ENCODE peak calls at places on chromosomes 12 and 14, in five cellular contexts. G is HT-29; B is EL; Z is NCI-H2081; W is activated CD8-positive, alpha-beta memory T cell treated with anti-CD3 and anti-CD28 coated beads, Interleukin-2, amount 10 ng/mL, durations not matched to agents 7 days and 5 days. M is an unnamed sample.

GRCh38 chr12:34126239-34126641 is 103.9 kb downstream of the ALG10 start:
- DNase-seq in G (no peak), B (peak; percentile 1), Z (no peak), W (no peak), M (no peak)

GRCh38 chr12:120847392-120848157 is 56.6 kb downstream of the SPPL3 start:
- DNase-seq in G (no peak), B (peak; percentile 38), Z (no peak), W (no peak), M (peak; percentile 76)

GRCh38 chr12:79929065-79929464 is 5.8 kb downstream of the PPP1R12A start:
- DNase-seq in G (no peak), B (no peak), Z (no peak), W (peak; percentile 41), M (peak; percentile 12)

GRCh38 chr14:89748004-89748403 is 206.5 kb downstream of the EFCAB11 start:
- DNase-seq in G (no peak), B (peak; percentile 23), Z (no peak), W (no peak), M (no peak)

GRCh38 chr14:72926292-72927028 is at the start of gene DCAF4:
- DNase-seq in G (peak; percentile 93), B (peak; percentile 99), Z (peak; percentile 99), W (peak; percentile 99), M (peak; percentile 98)

GRCh38 chr12:32444895-32445294 is 45.5 kb downstream of the FGD4 start:
- DNase-seq in G (peak; percentile 98), B (peak; percentile 86), Z (peak; percentile 41), W (no peak), M (no peak)

GRCh38 chr12:28172434-28173030 is 17.7 kb upstream of the CCDC91 start:
- DNase-seq in G (peak; percentile 75), B (peak; percentile 61), Z (peak; percentile 57), W (no peak), M (peak; percentile 54)

GRCh38 chr12:15977999-15978398 is 66.9 kb downstream of the DERA start:
- DNase-seq in G (no peak), B (no peak), Z (no peak), W (no peak), M (no peak)

GRCh38 chr12:90854136-90854689 is 100.8 kb downstream of the CCER1 start:
- DNase-seq in G (peak; percentile 75), B (peak; percentile 46), Z (peak; percentile 64), W (no peak), M (peak; percentile 64)

GRCh38 chr12:1515428-1515827 is 79.0 kb downstream of the FBXL14 start:
- DNase-seq in G (no peak), B (no peak), Z (no peak), W (no peak), M (no peak)

GRCh38 chr12:122646568-122647220 is 56.5 kb downstream of the HCAR2 start:
- DNase-seq in G (no peak), B (peak; percentile 89), Z (no peak), W (peak; percentile 77), M (peak; percentile 99)

GRCh38 chr12:49567611-49568441 is at the start of gene MCRS1:
- DNase-seq in G (peak; percentile 94), B (peak; percentile 92), Z (peak; percentile 91), W (peak; percentile 93), M (peak; percentile 95)

GRCh38 chr14:96442355-96442754 is 50.4 kb downstream of the AK7 start:
- DNase-seq in G (no peak), B (no peak), Z (no peak), W (no peak), M (no peak)

GRCh38 chr12:121001841-121002483 is 14.3 kb downstream of the C12orf43 start:
- DNase-seq in G (no peak), B (no peak), Z (no peak), W (no peak), M (no peak)

GRCh38 chr14:69928111-69928523 is 48.9 kb downstream of the SMOC1 start:
- DNase-seq in G (no peak), B (no peak), Z (no peak), W (no peak), M (no peak)

GRCh38 chr12:122275459-122275858 is 9.2 kb upstream of the VPS33A start:
- DNase-seq in G (no peak), B (no peak), Z (no peak), W (no peak), M (no peak)

GRCh38 chr12:117076410-117077372 is 22.5 kb downstream of the TESC start:
- DNase-seq in G (no peak), B (peak; percentile 18), Z (peak; percentile 20), W (peak; percentile 53), M (peak; percentile 92)

GRCh38 chr14:54564071-54564798 is 2.7 kb upstream of the SAMD4A start:
- DNase-seq in G (peak; percentile 54), B (peak; percentile 51), Z (peak; percentile 54), W (no peak), M (peak; percentile 44)

GRCh38 chr12:109773384-109774011 is 59.7 kb downstream of the TRPV4 start:
- DNase-seq in G (no peak), B (no peak), Z (no peak), W (no peak), M (peak; percentile 38)

GRCh38 chr12:108317303-108318283 is 21.5 kb downstream of the CMKLR1 start:
- DNase-seq in G (no peak), B (no peak), Z (no peak), W (no peak), M (no peak)

GRCh38 chr12:132503611-132504204 is 13.8 kb downstream of the FBRSL1 start:
- DNase-seq in G (no peak), B (peak; percentile 34), Z (no peak), W (no peak), M (no peak)

GRCh38 chr14:92224348-92224954 is 98.5 kb upstream of the SLC24A4 start:
- DNase-seq in G (peak; percentile 8), B (no peak), Z (no peak), W (no peak), M (peak; percentile 13)

GRCh38 chr12:2580821-2581220 is 213.9 kb upstream of the FKBP4 start:
- DNase-seq in G (no peak), B (peak; percentile 11), Z (no peak), W (no peak), M (no peak)

GRCh38 chr14:64423987-64424386 is 35.8 kb downstream of the MTHFD1 start:
- DNase-seq in G (no peak), B (peak; percentile 19), Z (no peak), W (no peak), M (no peak)

GRCh38 chr12:1611775-1612174 is 17.3 kb upstream of the WNT5B start:
- DNase-seq in G (no peak), B (peak; percentile 73), Z (no peak), W (no peak), M (peak; percentile 55)